ENCODE peak calls at places on chromosomes 4 and X, in four cellular contexts. W, T, O and Y are unnamed samples.

GRCh38 chr4:159926871-159927270 is 824.0 kb downstream of the RAPGEF2 start:
- DNase-seq in T (no peak), O (no peak), W (no peak), Y (no peak)

GRCh38 chr4:53804719-53805118 is 213.4 kb upstream of the LNX1 start:
- DNase-seq in W (no peak), T (peak; percentile 39), O (no peak), Y (no peak)

GRCh38 chr4:5962416-5962815 is 55.8 kb downstream of the C4orf50 start:
- DNase-seq in O (no peak), W (no peak), T (no peak), Y (no peak)

GRCh38 chr4:21512351-21512750 is 436.2 kb downstream of the KCNIP4 start:
- DNase-seq in O (no peak), W (peak; percentile 0), T (peak; percentile 9), Y (no peak)

GRCh38 chr4:158993895-158994294 is 109.0 kb upstream of the RAPGEF2 start:
- DNase-seq in T (no peak), W (no peak), O (no peak), Y (no peak)

GRCh38 chr4:76689079-76689817 is 208.7 kb downstream of the SOWAHB start:
- DNase-seq in T (peak; percentile 56), O (no peak), W (peak; percentile 26), Y (no peak)

GRCh38 chr4:26144526-26145167 is 176.2 kb upstream of the RBPJ start:
- DNase-seq in O (no peak), T (no peak), W (no peak), Y (no peak)

GRCh38 chr4:152106113-152106763 is 345.4 kb upstream of the GATB start:
- DNase-seq in W (no peak), T (no peak), O (no peak), Y (no peak)

GRCh38 chr4:169159614-169160013 is 111.1 kb downstream of the SH3RF1 start:
- DNase-seq in T (no peak), W (no peak), O (no peak), Y (no peak)

GRCh38 chr4:71212216-71212615 is 126.6 kb upstream of the SLC4A4 start:
- DNase-seq in O (no peak), T (no peak), W (no peak), Y (no peak)

GRCh38 chr4:124083706-124084105 is 628.8 kb downstream of the ANKRD50 start:
- DNase-seq in T (no peak), W (no peak), O (no peak), Y (no peak)

GRCh38 chrX:6545712-6546111 is 10.8 kb upstream of the VCX3A start:
- DNase-seq in O (no peak), W (no peak), T (no peak), Y (no peak)

GRCh38 chr4:112327950-112328349 is 30.8 kb downstream of the ALPK1 start:
- DNase-seq in W (no peak), T (peak; percentile 20), O (no peak), Y (no peak)

GRCh38 chr4:37623125-37623524 is 63.1 kb downstream of the RELL1 start:
- DNase-seq in W (no peak), O (no peak), T (no peak), Y (no peak)